ENCODE peak calls at places on chromosomes 12 and 14, in seven cellular contexts. R is uterus; F is cardiac fibroblast; E is fibroblast of mammary gland; M is activated CD8-positive, alpha-beta T cell treated with anti-CD3 and anti-CD28 coated beads for 36 hours; S is cardiac muscle cell; U is NB4. I is an unnamed sample.

GRCh38 chr12:16385779-16386646 is 38.6 kb downstream of the MGST1 start:
- DNase-seq in R (peak), F (peak), E (peak), M (no peak), S (peak), U (peak), I (no peak)

GRCh38 chr14:104370256-104370870 is 209.2 kb upstream of the C14orf180 start:
- DNase-seq in R (no peak), F (no peak), E (no peak), M (no peak), S (no peak), U (peak), I (no peak)

GRCh38 chr14:74875941-74876913 is at the start of gene PROX2:
- DNase-seq in R (no peak), F (no peak), E (peak), M (peak), S (no peak), U (peak), I (no peak)

GRCh38 chr12:7142057-7142644 is 12.0 kb downstream of the CLSTN3 start:
- DNase-seq in R (no peak), F (peak), E (peak), M (peak), S (peak), U (peak), I (no peak)

GRCh38 chr12:30985814-30986452 is 59.4 kb downstream of the TSPAN11 start:
- DNase-seq in R (no peak), F (peak), E (peak), M (peak), S (peak), U (peak), I (no peak)

GRCh38 chr12:107368586-107368985 is 275.2 kb upstream of the CRY1 start:
- DNase-seq in R (no peak), F (no peak), E (no peak), M (peak), S (no peak), U (no peak), I (no peak)

GRCh38 chr12:130879212-130879686 is 7.4 kb downstream of the RAN start:
- DNase-seq in R (no peak), F (no peak), E (no peak), M (no peak), S (no peak), U (peak), I (no peak)

GRCh38 chr14:77882098-77882497 is 82.2 kb downstream of the ADCK1 start:
- DNase-seq in R (no peak), F (peak), E (no peak), M (no peak), S (peak), U (no peak), I (no peak)

GRCh38 chr12:26198742-26199141 is 3.4 kb downstream of the SSPN start:
- DNase-seq in R (peak), F (peak), E (peak), M (no peak), S (peak), U (no peak), I (peak)

GRCh38 chr12:12810507-12811143 is 2.5 kb upstream of the DDX47 start:
- DNase-seq in R (no peak), F (no peak), E (no peak), M (no peak), S (no peak), U (no peak), I (no peak)

GRCh38 chr12:109995366-109995702 is 834 bp downstream of the GIT2 start:
- DNase-seq in R (no peak), F (no peak), E (no peak), M (no peak), S (no peak), U (no peak), I (no peak)

GRCh38 chr14:73503648-73504047 is 12.9 kb downstream of the RIOX1 start:
- DNase-seq in R (no peak), F (no peak), E (peak), M (peak), S (no peak), U (no peak), I (no peak)

GRCh38 chr12:119069029-119069731 is 87.8 kb downstream of the SRRM4 start:
- DNase-seq in R (no peak), F (no peak), E (no peak), M (no peak), S (no peak), U (no peak), I (no peak)

GRCh38 chr12:124617615-124618014 is 50.2 kb upstream of the NCOR2 start:
- DNase-seq in R (no peak), F (no peak), E (no peak), M (no peak), S (no peak), U (no peak), I (no peak)

GRCh38 chr12:89325495-89325894 is 26.8 kb downstream of the DUSP6 start:
- DNase-seq in R (no peak), F (no peak), E (no peak), M (no peak), S (no peak), U (no peak), I (no peak)

GRCh38 chr14:104721704-104722431 is 2.2 kb upstream of the ADSS1 start:
- DNase-seq in R (no peak), F (no peak), E (no peak), M (no peak), S (no peak), U (no peak), I (peak)

GRCh38 chr12:8127138-8127537 is 3.7 kb downstream of the CLEC4A start:
- DNase-seq in R (no peak), F (no peak), E (no peak), M (peak), S (peak), U (peak), I (no peak)

GRCh38 chr12:69511870-69512269 is 41.7 kb downstream of the FRS2 start:
- DNase-seq in R (no peak), F (no peak), E (no peak), M (no peak), S (no peak), U (no peak), I (no peak)

GRCh38 chr14:83473416-83473815 is 1939.8 kb upstream of the SEL1L start:
- DNase-seq in R (no peak), F (peak), E (no peak), M (no peak), S (peak), U (no peak), I (no peak)

GRCh38 chr14:75877292-75877691 is 104.5 kb downstream of the TGFB3 start:
- DNase-seq in R (no peak), F (peak), E (peak), M (no peak), S (peak), U (no peak), I (no peak)

GRCh38 chr12:4178424-4179184 is 95.0 kb upstream of the CCND2 start:
- DNase-seq in R (no peak), F (no peak), E (peak), M (peak), S (no peak), U (no peak), I (no peak)

GRCh38 chr14:51094282-51094821 is 553 bp downstream of the TRIM9 start:
- DNase-seq in R (no peak), F (no peak), E (no peak), M (peak), S (no peak), U (peak), I (no peak)

GRCh38 chr14:64762044-64763034 is 58.1 kb downstream of the PLEKHG3 start:
- DNase-seq in R (peak), F (peak), E (peak), M (peak), S (peak), U (peak), I (peak)

GRCh38 chr14:91405724-91406435 is 11.7 kb downstream of the CCDC88C start:
- DNase-seq in R (no peak), F (no peak), E (no peak), M (no peak), S (no peak), U (no peak), I (no peak)

GRCh38 chr12:117134059-117134458 is 34.8 kb upstream of the TESC start:
- DNase-seq in R (no peak), F (no peak), E (no peak), M (peak), S (no peak), U (peak), I (no peak)

GRCh38 chr12:77354766-77355362 is 289.5 kb upstream of the E2F7 start:
- DNase-seq in R (no peak), F (no peak), E (peak), M (no peak), S (no peak), U (no peak), I (no peak)

GRCh38 chr12:124471828-124472227 is 95.6 kb downstream of the NCOR2 start:
- DNase-seq in R (no peak), F (no peak), E (no peak), M (no peak), S (no peak), U (no peak), I (no peak)

GRCh38 chr12:93737457-93738198 is 60.5 kb downstream of the CRADD start:
- DNase-seq in R (no peak), F (no peak), E (no peak), M (no peak), S (no peak), U (no peak), I (no peak)

GRCh38 chr14:100767003-100767787 is 40.5 kb downstream of the DLK1 start:
- DNase-seq in R (no peak), F (no peak), E (no peak), M (no peak), S (no peak), U (no peak), I (no peak)

GRCh38 chr12:42507589-42507988 is 82.0 kb downstream of the PRICKLE1 start:
- DNase-seq in R (no peak), F (no peak), E (no peak), M (no peak), S (no peak), U (no peak), I (no peak)

GRCh38 chr12:28879379-28879778 is 269.7 kb upstream of the FAR2 start:
- DNase-seq in R (no peak), F (no peak), E (no peak), M (no peak), S (no peak), U (no peak), I (no peak)

GRCh38 chr12:111038941-111039340 is 118.6 kb upstream of the MYL2 start:
- DNase-seq in R (no peak), F (no peak), E (no peak), M (no peak), S (no peak), U (no peak), I (no peak)

GRCh38 chr12:56948881-56949280 is 8.5 kb downstream of the RDH16 start:
- DNase-seq in R (no peak), F (no peak), E (no peak), M (no peak), S (no peak), U (no peak), I (no peak)

GRCh38 chr12:56951582-56952339 is 5.6 kb downstream of the RDH16 start:
- DNase-seq in R (no peak), F (no peak), E (no peak), M (no peak), S (no peak), U (no peak), I (no peak)

GRCh38 chr12:56953314-56953713 is 4.1 kb downstream of the RDH16 start:
- DNase-seq in R (no peak), F (no peak), E (no peak), M (no peak), S (no peak), U (no peak), I (peak)

GRCh38 chr12:56943878-56944277 is 9.7 kb upstream of the SDR9C7 start:
- DNase-seq in R (no peak), F (no peak), E (no peak), M (no peak), S (no peak), U (no peak), I (no peak)

GRCh38 chr12:56947633-56948535 is 9.5 kb downstream of the RDH16 start:
- DNase-seq in R (no peak), F (no peak), E (peak), M (peak), S (peak), U (peak), I (peak)
- TF ChIP-seq CTCF in R (no peak), F (no peak), E (no peak), M (no peak), S (no peak), U (no peak), I (no peak)

GRCh38 chr12:46401703-46402102 is 29.1 kb upstream of the SLC38A2 start:
- DNase-seq in R (peak), F (peak), E (peak), M (no peak), S (peak), U (no peak), I (no peak)
- TF ChIP-seq CTCF in R (peak), F (peak), E (peak), M (no peak), S (peak), U (no peak), I (peak)

DNA sequence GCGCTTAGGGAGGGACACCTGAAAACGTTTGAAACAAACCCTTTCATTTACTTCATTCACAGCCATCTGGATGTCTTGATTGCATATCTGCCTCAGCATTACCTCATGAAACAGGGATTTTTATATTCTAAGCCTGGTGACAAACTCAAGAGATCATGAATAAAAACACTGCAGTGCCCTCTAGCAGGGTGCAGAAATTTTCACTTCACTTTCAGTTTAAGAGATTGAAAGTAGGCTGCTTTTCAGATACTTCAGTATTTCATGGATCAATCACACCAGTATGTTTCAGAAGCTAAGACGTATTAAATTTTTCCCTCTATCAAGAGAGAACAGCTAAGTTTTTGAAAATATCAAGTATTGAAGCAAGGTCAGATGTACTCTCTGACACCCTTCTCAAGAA is 467.8 kb downstream of the MDGA2 start:
- DNase-seq in R (no peak), F (no peak), E (peak), M (no peak), S (no peak), U (no peak), I (no peak)
- TF ChIP-seq CTCF in R (no peak), F (no peak), E (no peak), M (no peak), S (no peak), U (no peak), I (no peak)

DNA sequence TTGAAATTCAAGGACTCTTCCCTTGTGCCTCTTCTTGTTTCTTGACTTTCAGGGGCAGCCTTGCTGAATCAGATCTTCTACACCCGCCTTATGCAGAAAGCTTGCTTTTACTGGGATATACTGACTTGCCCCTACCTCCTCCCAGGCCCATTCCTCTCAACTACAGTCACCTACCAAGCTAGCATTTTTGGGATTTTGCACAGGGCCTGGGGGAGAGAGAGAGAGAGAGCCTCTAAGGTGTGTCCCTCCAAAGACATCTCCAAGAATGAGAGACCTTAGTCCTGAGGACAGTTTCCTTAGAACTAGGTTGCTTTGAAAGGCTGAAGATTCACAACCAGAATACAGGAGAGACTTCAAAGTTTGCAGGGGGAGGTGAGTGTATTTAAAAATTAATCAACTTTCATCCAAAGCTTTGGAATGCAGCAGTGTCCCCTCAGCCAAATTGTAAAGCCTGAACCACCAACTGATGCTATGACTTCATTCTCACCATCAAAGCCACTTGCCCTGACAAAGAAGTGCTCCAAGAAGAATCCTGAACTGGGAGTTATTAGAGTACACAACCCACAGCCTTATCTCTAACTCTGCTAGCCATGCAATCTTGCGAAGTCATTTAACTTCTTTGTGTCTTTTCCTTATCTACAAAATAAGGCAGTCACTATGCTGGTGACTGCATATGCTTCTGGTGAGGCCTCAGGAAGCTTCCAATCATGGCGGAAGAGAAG is 96.1 kb upstream of the EGLN3 start:
- DNase-seq in R (no peak), F (no peak), E (no peak), M (no peak), S (no peak), U (no peak), I (no peak)
- TF ChIP-seq CTCF in R (no peak), F (no peak), E (no peak), M (no peak), S (no peak), U (no peak), I (no peak)

GRCh38 chr14:24392327-24393098 is 6.3 kb upstream of the NYNRIN start:
- DNase-seq in R (no peak), F (peak), E (peak), M (no peak), S (peak), U (no peak), I (no peak)
- TF ChIP-seq CTCF in R (no peak), F (peak), E (peak), M (no peak), S (peak), U (no peak), I (no peak)

DNA sequence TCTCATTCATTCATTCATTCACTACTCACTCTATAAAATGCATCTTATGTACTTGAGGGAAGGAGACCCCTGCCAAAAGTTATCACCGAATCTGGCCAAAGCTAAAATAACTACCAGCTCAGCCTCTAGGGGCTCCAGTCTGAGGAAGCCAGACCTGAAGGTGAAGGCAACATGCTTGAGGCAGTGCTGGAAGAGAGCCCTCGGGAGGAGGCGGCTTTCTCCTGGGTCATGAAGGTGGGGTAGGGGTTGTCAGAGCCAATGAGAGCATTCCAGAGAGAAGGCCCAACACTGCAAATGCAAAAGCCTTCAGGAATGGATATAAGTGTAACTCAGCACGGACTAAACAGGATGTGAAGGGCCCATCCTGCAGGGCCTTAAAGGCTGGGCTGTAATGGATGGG is 62.4 kb downstream of the GSC start:
- DNase-seq in R (no peak), F (no peak), E (no peak), M (no peak), S (peak), U (no peak), I (no peak)
- TF ChIP-seq CTCF in R (no peak), F (peak), E (no peak), M (no peak), S (no peak), U (peak), I (no peak)

GRCh38 chr12:65074932-65075331 is 46.2 kb downstream of the WIF1 start:
- DNase-seq in R (no peak), F (no peak), E (no peak), M (no peak), S (no peak), U (no peak), I (no peak)
- TF ChIP-seq CTCF in R (no peak), F (no peak), E (peak), M (no peak), S (no peak), U (peak), I (no peak)